ENCODE peak calls at places on chromosomes 1 and 21, in seven cellular contexts. P is activated CD4-positive, alpha-beta T cell treated with anti-CD3 and anti-CD28 coated beads for 24 hours; Q is EH; M is AG09319; E is thoracic aorta; B is cardiac fibroblast; D is T follicular helper cell. O is an unnamed sample.

GRCh38 chr1:47587891-47588582 is 150.2 kb downstream of the FOXD2 start:
- DNase-seq in P (no peak), Q (no peak), M (no peak), E (no peak), B (no peak), D (no peak), O (no peak)

GRCh38 chr1:228394571-228395394 is 11.9 kb downstream of the TRIM11 start:
- DNase-seq in P (no peak), Q (no peak), M (no peak), E (no peak), B (no peak), D (no peak), O (no peak)

GRCh38 chr1:18618546-18619466 is 11.8 kb upstream of the PAX7 start:
- DNase-seq in P (no peak), Q (peak; percentile 46), M (no peak), E (no peak), B (no peak), D (no peak), O (no peak)

GRCh38 chr1:84246228-84246627 is 55.3 kb upstream of the SAMD13 start:
- DNase-seq in P (no peak), Q (no peak), M (no peak), E (no peak), B (no peak), D (no peak), O (no peak)

GRCh38 chr1:54795100-54795665 is 5.9 kb downstream of the TTC22 start:
- DNase-seq in P (no peak), Q (peak; percentile 19), M (no peak), E (no peak), B (no peak), D (no peak), O (no peak)

GRCh38 chr1:17155257-17155895 is 36.1 kb upstream of the PADI2 start:
- DNase-seq in P (no peak), Q (peak; percentile 21), M (no peak), E (no peak), B (no peak), D (no peak), O (no peak)

GRCh38 chr1:39089811-39090519 is 63.8 kb downstream of the NDUFS5 start:
- DNase-seq in P (no peak), Q (peak; percentile 84), M (no peak), E (no peak), B (peak; percentile 12), D (no peak), O (no peak)

GRCh38 chr21:44299458-44300261 is at the start of gene PFKL:
- DNase-seq in P (peak; percentile 45), Q (peak; percentile 75), M (no peak), E (no peak), B (peak; percentile 55), D (peak; percentile 37), O (peak; percentile 47)

GRCh38 chr1:28860332-28861073 is 48.5 kb downstream of the OPRD1 start:
- DNase-seq in P (no peak), Q (peak; percentile 51), M (no peak), E (no peak), B (peak; percentile 26), D (no peak), O (no peak)

GRCh38 chr1:110208916-110209650 is 1.0 kb upstream of the KCNC4 start:
- DNase-seq in P (no peak), Q (no peak), M (no peak), E (no peak), B (no peak), D (no peak), O (no peak)